ENCODE peak calls at places on chromosomes 12 and 14, in eight cellular contexts. M is EL; A is astrocyte of the spinal cord; Q is NCI-H2107; U is CD8-positive, alpha-beta memory T cell; Z is AG09309; K is ovary; B is stimulated activated CD4-positive, alpha-beta T cell treated with anti-CD3 and anti-CD28 coated beads, Interleukin-4, amount 100 ng/mL, for 48 hours. F is an unnamed sample.

GRCh38 chr14:97120204-97121120 is 323.3 kb downstream of the VRK1 start:
- DNase-seq in M (no peak), A (no peak), Q (no peak), U (peak; percentile 59), Z (no peak), K (no peak), B (peak; percentile 40), F (no peak)

GRCh38 chr14:102215071-102215470 is 75.4 kb downstream of the WDR20 start:
- DNase-seq in M (no peak), A (peak; percentile 78), Q (no peak), U (no peak), Z (peak; percentile 56), K (no peak), B (no peak), F (no peak)

GRCh38 chr14:89466939-89467338 is 49.9 kb upstream of the FOXN3 start:
- DNase-seq in M (no peak), A (no peak), Q (no peak), U (no peak), Z (no peak), K (no peak), B (no peak), F (no peak)

GRCh38 chr12:120833849-120834248 is 70.3 kb downstream of the SPPL3 start:
- DNase-seq in M (peak; percentile 15), A (no peak), Q (no peak), U (no peak), Z (no peak), K (no peak), B (no peak), F (no peak)

GRCh38 chr14:104604461-104605449 is at the start of gene TMEM179:
- DNase-seq in M (no peak), A (no peak), Q (no peak), U (no peak), Z (no peak), K (no peak), B (no peak), F (peak; percentile 55)

GRCh38 chr12:43736921-43737440 is 21.6 kb downstream of the PUS7L start:
- DNase-seq in M (no peak), A (peak; percentile 38), Q (no peak), U (no peak), Z (no peak), K (no peak), B (no peak), F (no peak)

GRCh38 chr14:92121207-92121669 is 268 bp downstream of the NDUFB1 start:
- DNase-seq in M (peak; percentile 52), A (peak; percentile 53), Q (no peak), U (no peak), Z (no peak), K (no peak), B (no peak), F (peak; percentile 62)

GRCh38 chr14:88535813-88536212 is 19.0 kb downstream of the PTPN21 start:
- DNase-seq in M (no peak), A (no peak), Q (no peak), U (no peak), Z (no peak), K (no peak), B (no peak), F (no peak)

GRCh38 chr14:102508410-102508773 is 1.2 kb downstream of the ANKRD9 start:
- DNase-seq in M (no peak), A (no peak), Q (no peak), U (no peak), Z (no peak), K (no peak), B (no peak), F (no peak)

GRCh38 chr14:105491366-105492006 is 440 bp downstream of the TEDC1 start:
- DNase-seq in M (peak; percentile 79), A (peak; percentile 39), Q (peak; percentile 46), U (peak; percentile 76), Z (no peak), K (peak; percentile 85), B (peak; percentile 82), F (peak; percentile 77)

GRCh38 chr14:99752486-99753121 is 40.6 kb upstream of the EML1 start:
- DNase-seq in M (peak; percentile 83), A (peak; percentile 82), Q (no peak), U (no peak), Z (peak; percentile 39), K (no peak), B (no peak), F (peak; percentile 78)

GRCh38 chr14:72607386-72608125 is 286.3 kb downstream of the DPF3 start:
- DNase-seq in M (peak; percentile 80), A (peak; percentile 57), Q (no peak), U (no peak), Z (no peak), K (no peak), B (no peak), F (no peak)

GRCh38 chr14:68716698-68717097 is 76.2 kb downstream of the ZFP36L1 start:
- DNase-seq in M (no peak), A (no peak), Q (no peak), U (no peak), Z (no peak), K (no peak), B (no peak), F (no peak)

GRCh38 chr12:124837958-124838803 is 25.5 kb downstream of the SCARB1 start:
- DNase-seq in M (peak; percentile 100), A (peak; percentile 98), Q (peak; percentile 43), U (no peak), Z (peak; percentile 94), K (peak; percentile 91), B (no peak), F (peak; percentile 91)

GRCh38 chr12:60863421-60863820 is 1267.6 kb downstream of the SLC16A7 start:
- DNase-seq in M (no peak), A (no peak), Q (no peak), U (no peak), Z (no peak), K (no peak), B (no peak), F (no peak)

GRCh38 chr12:51773145-51773869 is 75.2 kb downstream of the FIGNL2 start:
- DNase-seq in M (peak; percentile 90), A (peak; percentile 52), Q (no peak), U (no peak), Z (peak; percentile 73), K (no peak), B (no peak), F (peak; percentile 2)

GRCh38 chr12:62230652-62231051 is 29.6 kb upstream of the USP15 start:
- DNase-seq in M (no peak), A (no peak), Q (no peak), U (no peak), Z (no peak), K (no peak), B (no peak), F (no peak)

GRCh38 chr12:116337312-116337711 is 59.8 kb upstream of the MED13L start:
- DNase-seq in M (no peak), A (no peak), Q (no peak), U (no peak), Z (no peak), K (no peak), B (no peak), F (no peak)

GRCh38 chr12:49331360-49332222 is 5.4 kb downstream of the C1QL4 start:
- DNase-seq in M (peak; percentile 71), A (peak; percentile 82), Q (no peak), U (no peak), Z (peak; percentile 40), K (no peak), B (no peak), F (peak; percentile 90)

GRCh38 chr12:121713257-121714155 is 954 bp downstream of the TMEM120B start:
- DNase-seq in M (no peak), A (no peak), Q (no peak), U (peak; percentile 7), Z (no peak), K (peak; percentile 53), B (no peak), F (no peak)

GRCh38 chr14:68191567-68192321 is 372.2 kb downstream of the RAD51B start:
- DNase-seq in M (no peak), A (peak; percentile 18), Q (peak; percentile 42), U (no peak), Z (no peak), K (no peak), B (no peak), F (no peak)

GRCh38 chr12:10339441-10339840 is 31.8 kb downstream of the KLRD1 start:
- DNase-seq in M (peak; percentile 70), A (peak; percentile 29), Q (no peak), U (no peak), Z (no peak), K (no peak), B (no peak), F (peak; percentile 40)

GRCh38 chr12:96500686-96501085 is 11.3 kb downstream of the CFAP54 start:
- DNase-seq in M (peak; percentile 32), A (peak; percentile 58), Q (no peak), U (no peak), Z (no peak), K (no peak), B (no peak), F (peak; percentile 75)

GRCh38 chr14:32560213-32560857 is 231.2 kb downstream of the AKAP6 start:
- DNase-seq in M (peak; percentile 79), A (peak; percentile 80), Q (peak; percentile 47), U (no peak), Z (peak; percentile 72), K (peak; percentile 28), B (no peak), F (peak; percentile 84)

GRCh38 chr12:131087991-131088700 is 134.4 kb downstream of the ADGRD1 start:
- DNase-seq in M (no peak), A (no peak), Q (no peak), U (no peak), Z (no peak), K (peak; percentile 19), B (no peak), F (no peak)

GRCh38 chr12:12350868-12351463 is 924 bp upstream of the MANSC1 start:
- DNase-seq in M (no peak), A (no peak), Q (no peak), U (no peak), Z (no peak), K (no peak), B (no peak), F (no peak)

GRCh38 chr14:55123101-55123500 is 6.0 kb upstream of the LGALS3 start:
- DNase-seq in M (peak; percentile 90), A (peak; percentile 93), Q (no peak), U (no peak), Z (no peak), K (no peak), B (no peak), F (peak; percentile 69)

GRCh38 chr12:132489078-132489601 is 811 bp upstream of the FBRSL1 start:
- DNase-seq in M (no peak), A (no peak), Q (no peak), U (peak; percentile 77), Z (no peak), K (peak; percentile 68), B (no peak), F (peak; percentile 31)

GRCh38 chr12:15037091-15037723 is 64.4 kb downstream of the PDE6H start:
- DNase-seq in M (no peak), A (no peak), Q (no peak), U (no peak), Z (no peak), K (no peak), B (no peak), F (no peak)

GRCh38 chr12:92802906-92803305 is 100.1 kb downstream of the PLEKHG7 start:
- DNase-seq in M (no peak), A (no peak), Q (no peak), U (no peak), Z (no peak), K (no peak), B (no peak), F (no peak)

GRCh38 chr14:99578541-99579044 is 25.4 kb downstream of the CCDC85C start:
- DNase-seq in M (no peak), A (no peak), Q (no peak), U (no peak), Z (no peak), K (peak; percentile 73), B (no peak), F (no peak)

GRCh38 chr12:55925870-55926737 is 1.6 kb downstream of the PYM1 start:
- DNase-seq in M (no peak), A (no peak), Q (no peak), U (no peak), Z (no peak), K (no peak), B (no peak), F (peak; percentile 15)

GRCh38 chr12:50326636-50327284 is 43.4 kb upstream of the LIMA1 start:
- DNase-seq in M (peak; percentile 43), A (peak; percentile 79), Q (no peak), U (no peak), Z (no peak), K (no peak), B (no peak), F (peak; percentile 50)